ENCODE peak calls at places on chromosomes 4 and X, in seven cellular contexts. B, V, A, S, G, Z and E are unnamed samples.

GRCh38 chrX:69508610-69509009 is 4.5 kb downstream of the NALF2 start:
- DNase-seq in B (no peak), V (no peak), A (no peak), S (no peak), G (no peak), Z (no peak), E (no peak)

GRCh38 chr4:132396636-132397035 is 752.5 kb upstream of the PCDH10 start:
- DNase-seq in B (no peak), V (no peak), A (no peak), S (no peak), G (no peak), Z (no peak), E (no peak)

GRCh38 chr4:18593297-18594002 is 571.9 kb upstream of the LCORL start:
- DNase-seq in B (peak; percentile 74), V (peak; percentile 66), A (peak; percentile 61), S (peak; percentile 22), G (peak; percentile 71), Z (peak; percentile 28), E (no peak)

GRCh38 chr4:173924561-173924960 is 358.9 kb downstream of the FBXO8 start:
- DNase-seq in B (no peak), V (no peak), A (no peak), S (no peak), G (no peak), Z (no peak), E (no peak)

GRCh38 chr4:98627883-98628282 is 30.5 kb downstream of the TSPAN5 start:
- DNase-seq in B (no peak), V (no peak), A (no peak), S (no peak), G (no peak), Z (no peak), E (no peak)

GRCh38 chr4:153418581-153418980 is 47.6 kb upstream of the TMEM131L start:
- DNase-seq in B (no peak), V (no peak), A (no peak), S (no peak), G (no peak), Z (no peak), E (no peak)

GRCh38 chrX:2451456-2452316 is 49.1 kb downstream of the DHRSX start:
- DNase-seq in B (no peak), V (no peak), A (peak; percentile 25), S (no peak), G (no peak), Z (no peak), E (no peak)

GRCh38 chrX:101057095-101057714 is 5.3 kb upstream of the TRMT2B start:
- DNase-seq in B (no peak), V (no peak), A (peak; percentile 10), S (no peak), G (no peak), Z (no peak), E (no peak)

GRCh38 chrX:81259714-81260395 is 58.0 kb downstream of the SH3BGRL start:
- DNase-seq in B (no peak), V (no peak), A (no peak), S (no peak), G (no peak), Z (no peak), E (no peak)

GRCh38 chr4:22999419-22999818 is 306.7 kb downstream of the GBA3 start:
- DNase-seq in B (no peak), V (peak; percentile 3), A (no peak), S (no peak), G (no peak), Z (no peak), E (no peak)

GRCh38 chr4:169121920-169122319 is 111.9 kb upstream of the CBR4 start:
- DNase-seq in B (no peak), V (no peak), A (no peak), S (no peak), G (no peak), Z (no peak), E (no peak)

GRCh38 chr4:139177888-139178609 is 1.0 kb upstream of the ELF2 start:
- DNase-seq in B (peak; percentile 91), V (peak; percentile 86), A (peak; percentile 89), S (peak; percentile 58), G (peak; percentile 98), Z (peak; percentile 91), E (peak; percentile 96)

GRCh38 chr4:159227984-159228383 is 125.1 kb downstream of the RAPGEF2 start:
- DNase-seq in B (peak; percentile 48), V (peak; percentile 3), A (no peak), S (no peak), G (peak; percentile 81), Z (peak; percentile 41), E (peak; percentile 75)

GRCh38 chr4:27684501-27685077 is 823.9 kb downstream of the STIM2 start:
- DNase-seq in B (peak; percentile 50), V (peak; percentile 44), A (no peak), S (no peak), G (peak; percentile 71), Z (no peak), E (no peak)

GRCh38 chr4:2789351-2789750 is 3.5 kb upstream of the SH3BP2 start:
- DNase-seq in B (no peak), V (no peak), A (no peak), S (no peak), G (peak; percentile 35), Z (no peak), E (peak; percentile 51)

GRCh38 chrX:13317366-13317765 is 2.5 kb downstream of the ATXN3L start:
- DNase-seq in B (no peak), V (no peak), A (no peak), S (no peak), G (no peak), Z (no peak), E (no peak)

GRCh38 chrX:42755820-42756219 is 22.1 kb downstream of the PPP1R2C start:
- DNase-seq in B (peak; percentile 31), V (no peak), A (no peak), S (peak; percentile 1), G (peak; percentile 66), Z (no peak), E (peak; percentile 63)

GRCh38 chr4:6180841-6181631 is 19.3 kb downstream of the JAKMIP1 start:
- DNase-seq in B (no peak), V (no peak), A (no peak), S (no peak), G (no peak), Z (no peak), E (no peak)
- TF ChIP-seq POLR2A in B (no peak), V (no peak), A (no peak), S (no peak), G (no peak), Z (no peak), E (no peak)

GRCh38 chrX:119466970-119467369 is 1.3 kb upstream of the SLC25A5 start:
- DNase-seq in B (no peak), V (no peak), A (no peak), S (no peak), G (no peak), Z (no peak), E (no peak)

GRCh38 chrX:119468186-119468929 is at the start of gene SLC25A5:
- DNase-seq in B (peak; percentile 43), V (peak; percentile 75), A (peak; percentile 84), S (peak; percentile 60), G (peak; percentile 93), Z (peak; percentile 70), E (peak; percentile 85)

GRCh38 chrX:119467433-119467832 is 811 bp upstream of the SLC25A5 start:
- DNase-seq in B (no peak), V (no peak), A (no peak), S (no peak), G (no peak), Z (no peak), E (no peak)

GRCh38 chrX:119467842-119468185 is 430 bp upstream of the SLC25A5 start:
- DNase-seq in B (no peak), V (no peak), A (no peak), S (no peak), G (no peak), Z (no peak), E (no peak)

GRCh38 chrX:119465555-119465954 is 2.7 kb upstream of the SLC25A5 start:
- DNase-seq in B (no peak), V (no peak), A (no peak), S (no peak), G (no peak), Z (no peak), E (no peak)
- TF ChIP-seq EP300 in B (no peak), V (no peak), A (no peak), S (no peak), G (no peak), Z (no peak), E (no peak)

GRCh38 chrX:21929209-21929608 is 11.3 kb upstream of the SMS start:
- DNase-seq in B (no peak), V (no peak), A (no peak), S (no peak), G (no peak), Z (no peak), E (no peak)

GRCh38 chrX:21926527-21927278 is 13.8 kb upstream of the SMS start:
- DNase-seq in B (no peak), V (peak; percentile 82), A (no peak), S (peak; percentile 77), G (no peak), Z (no peak), E (no peak)

GRCh38 chrX:21930986-21931385 is 9.5 kb upstream of the SMS start:
- DNase-seq in B (no peak), V (no peak), A (no peak), S (no peak), G (no peak), Z (no peak), E (no peak)

DNA sequence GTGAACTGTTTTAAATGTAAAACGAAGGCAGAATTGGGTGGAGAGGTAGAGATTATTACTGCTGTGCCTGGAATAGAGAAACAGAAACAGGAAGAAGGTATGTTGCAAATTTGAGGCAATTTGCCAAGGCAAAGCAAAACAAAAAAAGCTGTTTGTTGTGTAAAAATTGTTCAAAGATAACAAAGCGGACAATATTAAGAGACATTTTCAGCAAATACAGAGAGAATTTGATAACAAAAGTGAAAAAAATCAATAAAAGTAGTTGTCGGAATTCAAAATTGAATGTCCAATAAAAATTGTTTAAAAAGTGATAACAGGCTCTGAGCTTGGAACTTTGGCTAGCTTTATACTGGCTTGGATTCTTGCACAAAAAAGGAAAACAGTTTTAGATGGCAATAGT is 14.4 kb upstream of the SMS start:
- DNase-seq in B (no peak), V (no peak), A (no peak), S (no peak), G (no peak), Z (no peak), E (no peak)
- H3K4me3 ChIP-seq in B (no peak overlapping the region), V (no peak overlapping the region), A (no peak overlapping the region), S (peak overlapping the region; percentile 32), G (no peak overlapping the region), Z (no peak overlapping the region), E (no peak overlapping the region)

GRCh38 chr4:109131559-109131958 is 170.9 kb downstream of the COL25A1 start:
- DNase-seq in B (no peak), V (no peak), A (no peak), S (no peak), G (no peak), Z (no peak), E (no peak)
- TF ChIP-seq POLR2A in B (no peak), V (no peak), A (no peak), S (no peak), G (no peak), Z (no peak), E (no peak)

DNA sequence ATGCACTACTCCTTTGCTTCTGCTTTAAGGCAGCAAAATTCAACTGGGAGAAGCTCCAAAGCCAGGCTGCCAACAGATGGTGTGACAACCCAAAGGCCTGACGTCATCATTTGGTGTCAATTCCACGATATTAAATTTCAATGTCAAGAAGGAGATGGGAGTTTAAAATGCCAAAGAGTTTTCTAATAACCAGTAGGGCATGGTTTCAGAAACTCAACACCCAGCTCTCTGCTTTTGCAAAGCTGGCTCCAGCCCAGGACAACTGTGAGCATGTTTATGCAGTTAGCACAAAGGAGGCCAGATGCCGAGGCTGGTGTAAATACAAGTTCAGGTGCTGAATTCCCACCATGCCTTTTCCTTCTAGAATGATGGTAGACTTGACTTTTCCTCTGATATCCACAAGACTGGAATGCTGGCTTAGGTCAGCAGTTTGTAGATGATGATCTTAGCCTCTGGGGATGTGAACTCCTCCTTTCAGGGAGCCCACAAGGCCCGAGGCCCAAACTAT is 67.3 kb downstream of the AFAP1 start:
- DNase-seq in B (peak; percentile 55), V (no peak), A (no peak), S (no peak), G (peak; percentile 87), Z (peak; percentile 28), E (no peak)
- TF ChIP-seq EP300 in B (peak; percentile 31), V (no peak), A (no peak), S (peak; percentile 61), G (no peak), Z (no peak), E (no peak)